ENCODE peak calls at places on chromosomes 2 and 18, in eight cellular contexts. K is pancreas, N is iPS DF 6.9, I is IMR-90, F is small intestine, D is colonic mucosa, L is spleen, R is astrocyte of the spinal cord. X is an unnamed sample.

GRCh38 chr18:23380001-23380550 is 73.0 kb upstream of the RIOK3 start:
- DNase-seq in F (no peak), R (peak; percentile 69), D (no peak), N (no peak), L (no peak), K (no peak), I (peak; percentile 83), X (no peak)

GRCh38 chr2:193743089-193743488 is 1548.4 kb upstream of the TMEFF2 start:
- DNase-seq in R (no peak), K (no peak), D (no peak), I (no peak), L (no peak), F (no peak), N (no peak), X (no peak)

GRCh38 chr18:57819671-57820460 is 16.8 kb upstream of the ATP8B1 start:
- DNase-seq in K (peak; percentile 82), N (no peak), L (no peak), I (peak; percentile 95), D (peak; percentile 89), R (peak; percentile 90), F (peak; percentile 96), X (peak; percentile 55)

GRCh38 chr18:36578871-36579270 is 249.9 kb downstream of the TPGS2 start:
- DNase-seq in R (peak; percentile 14), F (no peak), D (no peak), N (no peak), K (no peak), I (peak; percentile 62), L (no peak), X (peak; percentile 23)

GRCh38 chr2:47767880-47768609 is 14.9 kb upstream of the MSH6 start:
- DNase-seq in L (peak; percentile 95), F (peak; percentile 33), I (peak; percentile 30), K (peak; percentile 39), N (peak; percentile 74), R (peak; percentile 41), D (peak; percentile 54), X (no peak)

GRCh38 chr2:196328088-196328680 is 156.8 kb upstream of the STK17B start:
- DNase-seq in R (no peak), L (no peak), F (no peak), N (no peak), K (no peak), I (no peak), D (no peak), X (no peak)

GRCh38 chr2:239916205-239917127 is 108.7 kb downstream of the NDUFA10 start:
- DNase-seq in K (no peak), F (no peak), L (peak; percentile 62), I (no peak), N (no peak), R (no peak), D (peak; percentile 12), X (no peak)

GRCh38 chr2:96533292-96534073 is 3.1 kb upstream of the ARID5A start:
- DNase-seq in D (peak; percentile 71), K (no peak), I (peak; percentile 34), R (peak; percentile 40), L (peak; percentile 85), N (no peak), F (no peak), X (peak; percentile 52)

GRCh38 chr2:8572712-8573233 is 109.1 kb upstream of the ID2 start:
- DNase-seq in N (no peak), K (no peak), R (no peak), F (no peak), D (no peak), L (no peak), I (no peak), X (no peak)

GRCh38 chr2:231028890-231029289 is 8.4 kb upstream of the C2orf72 start:
- DNase-seq in L (no peak), R (no peak), N (no peak), K (no peak), F (no peak), D (no peak), I (no peak), X (no peak)

GRCh38 chr2:103151046-103151445 is 389.2 kb downstream of the TMEM182 start:
- DNase-seq in I (no peak), D (no peak), K (no peak), R (no peak), N (no peak), F (no peak), L (no peak), X (no peak)

GRCh38 chr2:174124171-174124570 is 124.2 kb downstream of the OLA1 start:
- DNase-seq in L (no peak), F (no peak), K (no peak), I (peak; percentile 5), R (no peak), N (peak; percentile 37), D (no peak), X (no peak)

GRCh38 chr2:130378206-130378897 is 22.5 kb downstream of the PTPN18 start:
- DNase-seq in R (no peak), N (no peak), I (no peak), D (no peak), F (no peak), L (no peak), K (no peak), X (no peak)

GRCh38 chr2:134206573-134206972 is 47.3 kb upstream of the MGAT5 start:
- DNase-seq in I (peak; percentile 66), F (no peak), K (no peak), N (no peak), D (no peak), R (peak; percentile 64), L (no peak), X (no peak)

GRCh38 chr2:81734981-81735380 is 1430.4 kb upstream of the LRRTM1 start:
- DNase-seq in N (no peak), R (no peak), F (no peak), D (no peak), K (no peak), L (no peak), I (peak; percentile 40), X (no peak)

GRCh38 chr2:96157649-96158553 is 12.7 kb upstream of the DUSP2 start:
- DNase-seq in N (no peak), K (no peak), R (no peak), L (peak; percentile 90), I (no peak), D (no peak), F (no peak), X (no peak)

GRCh38 chr18:35688757-35689156 is 107.2 kb downstream of the GALNT1 start:
- DNase-seq in K (no peak), D (no peak), L (no peak), I (no peak), N (no peak), F (no peak), R (no peak), X (no peak)

GRCh38 chr2:128309341-128310093 is 9.2 kb downstream of the HS6ST1 start:
- DNase-seq in N (no peak), I (peak; percentile 86), F (peak; percentile 30), D (peak; percentile 57), K (peak; percentile 76), R (peak; percentile 57), L (peak; percentile 80), X (no peak)

GRCh38 chr2:45905643-45905969 is 254.1 kb downstream of the PRKCE start:
- DNase-seq in D (no peak), R (no peak), N (no peak), K (no peak), I (no peak), F (peak; percentile 21), L (no peak), X (no peak)

GRCh38 chr18:50644807-50645206 is 84.9 kb downstream of the MAPK4 start:
- DNase-seq in K (no peak), F (no peak), D (no peak), L (no peak), I (no peak), R (no peak), N (peak; percentile 45), X (no peak)

GRCh38 chr2:126874961-126875360 is 23.7 kb upstream of the TEX51 start:
- DNase-seq in K (no peak), D (no peak), L (no peak), I (no peak), N (no peak), F (no peak), R (no peak), X (no peak)

GRCh38 chr2:222299926-222300724 is 1.3 kb upstream of the PAX3 start:
- DNase-seq in I (no peak), F (no peak), D (no peak), N (no peak), L (no peak), R (peak; percentile 43), K (no peak), X (no peak)

GRCh38 chr18:42113529-42114191 is 158.6 kb downstream of the PIK3C3 start:
- DNase-seq in R (peak; percentile 67), I (peak; percentile 39), N (no peak), D (no peak), L (no peak), F (no peak), K (no peak), X (peak; percentile 33)

GRCh38 chr2:54469484-54470053 is 13.4 kb downstream of the SPTBN1 start:
- DNase-seq in L (no peak), N (no peak), D (no peak), K (no peak), I (no peak), R (no peak), F (no peak), X (no peak)
- H3K4me3 ChIP-seq in L (no peak overlapping the region), N (no peak overlapping the region), D (no peak overlapping the region), K (no peak overlapping the region), I (no peak overlapping the region), R (no peak overlapping the region), F (no peak overlapping the region), X (no peak overlapping the region)

GRCh38 chr2:216694826-216695217 is 527 bp downstream of the IGFBP5 start:
- DNase-seq in K (no peak), R (no peak), N (no peak), F (no peak), I (no peak), L (no peak), D (no peak), X (no peak)
- H3K4me3 ChIP-seq in K (peak overlapping the region; percentile 7), R (peak overlapping the region; percentile 62), N (peak overlapping the region; percentile 14), F (no peak overlapping the region), I (peak overlapping the region; percentile 69), L (peak overlapping the region; percentile 38), D (peak overlapping the region; percentile 35), X (peak overlapping the region; percentile 61)

DNA sequence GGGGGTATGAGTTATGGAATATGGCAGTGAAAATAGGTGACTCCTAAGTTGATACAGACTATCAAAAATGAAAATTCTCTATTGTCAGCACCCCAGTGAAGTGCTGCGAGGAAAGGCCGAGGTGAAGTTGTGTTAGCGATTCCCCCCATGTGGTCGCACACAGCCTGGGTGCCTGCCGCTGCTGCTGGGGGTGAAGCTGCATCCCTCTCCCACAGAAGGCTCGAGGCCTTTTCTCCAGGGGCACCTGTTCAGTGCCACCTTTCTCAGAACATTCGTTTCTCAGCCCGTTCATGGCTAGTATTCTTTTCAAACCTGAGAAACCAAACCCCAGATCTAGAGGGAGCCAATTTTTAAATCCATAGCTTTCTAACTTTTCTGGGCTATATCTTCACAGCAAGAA is 23.8 kb downstream of the HK2 start:
- DNase-seq in N (no peak), K (no peak), D (no peak), L (peak; percentile 39), F (no peak), R (no peak), I (no peak), X (no peak)
- H3K4me3 ChIP-seq in N (no peak overlapping the region), K (no peak overlapping the region), D (no peak overlapping the region), L (no peak overlapping the region), F (no peak overlapping the region), R (no peak overlapping the region), I (no peak overlapping the region), X (no peak overlapping the region)

DNA sequence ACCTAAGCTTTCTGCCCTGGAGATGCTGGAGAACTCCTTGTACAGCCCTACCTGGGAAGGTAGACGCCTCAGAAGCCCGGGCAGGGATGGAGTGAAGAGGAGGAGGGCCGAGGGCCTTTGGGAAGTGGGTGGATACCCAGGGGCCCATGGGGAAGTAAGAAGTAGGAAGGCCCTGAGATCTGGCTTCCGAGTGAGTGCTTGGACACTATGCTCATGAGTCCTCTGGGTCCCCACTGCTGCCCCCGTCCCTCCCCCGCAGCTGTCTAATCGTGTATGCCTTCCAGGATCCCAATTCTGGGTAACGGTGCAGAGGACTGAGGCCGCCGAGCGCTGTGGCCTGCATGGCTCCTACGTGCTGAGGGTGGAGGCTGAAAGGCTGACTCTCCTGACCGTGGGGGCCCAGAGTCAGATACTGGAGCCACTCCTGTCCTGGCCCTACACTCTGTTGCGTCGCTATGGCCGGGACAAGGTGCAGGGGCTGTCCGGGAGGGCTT is 1.1 kb downstream of the DOK1 start:
- DNase-seq in I (no peak), F (no peak), R (no peak), L (peak; percentile 86), D (no peak), K (peak; percentile 35), N (no peak), X (no peak)
- H3K4me3 ChIP-seq in I (peak overlapping the region; percentile 78), F (peak overlapping the region; percentile 70), R (peak overlapping the region; percentile 89), L (peak overlapping the region; percentile 75), D (peak overlapping the region; percentile 76), K (peak overlapping the region; percentile 91), N (peak overlapping the region; percentile 80), X (peak overlapping the region; percentile 93)